ENCODE peak calls at places on chromosomes 5 and 9, in four cellular contexts. J, X, E and R are unnamed samples.

GRCh38 chr9:124660341-124660801 is 110.7 kb downstream of the NR6A1 start:
- DNase-seq in J (no peak), X (no peak), E (no peak), R (no peak)

GRCh38 chr9:89657765-89658164 is 53.0 kb downstream of the GADD45G start:
- DNase-seq in J (no peak), X (no peak), E (peak), R (no peak)

GRCh38 chr5:117161718-117162386 is 587.2 kb upstream of the SEMA6A start:
- DNase-seq in J (no peak), X (no peak), E (no peak), R (no peak)

GRCh38 chr9:96344458-96345180 is 38.9 kb downstream of the SLC35D2 start:
- DNase-seq in J (no peak), X (no peak), E (no peak), R (peak)

GRCh38 chr5:55731848-55732247 is 6.0 kb upstream of the DDX4 start:
- DNase-seq in J (no peak), X (no peak), E (no peak), R (no peak)

GRCh38 chr5:59021837-59022514 is 439.1 kb downstream of the RAB3C start:
- DNase-seq in J (no peak), X (no peak), E (no peak), R (no peak)

GRCh38 chr5:68418230-68418629 is 202.7 kb downstream of the PIK3R1 start:
- DNase-seq in J (no peak), X (no peak), E (no peak), R (no peak)

GRCh38 chr9:72577212-72577753 is 55.9 kb downstream of the TMC1 start:
- DNase-seq in J (no peak), X (no peak), E (no peak), R (peak)

GRCh38 chr9:94065535-94065961 is 18.7 kb upstream of the PTPDC1 start:
- DNase-seq in J (no peak), X (peak), E (peak), R (peak)

GRCh38 chr5:134034326-134034725 is 29.6 kb upstream of the VDAC1 start:
- DNase-seq in J (peak), X (no peak), E (no peak), R (no peak)